ENCODE peak calls at places on chromosomes 1 and 21, in nine cellular contexts. T is NCI-H226; M is keratinocyte; Z is DMS153; I is stimulated activated CD4-positive, alpha-beta T cell treated with anti-CD3 and anti-CD28 coated beads, Interleukin-1b, Interleukin-23, amount 100 ng/mL, for 4 hours; D is activated naive CD4-positive, alpha-beta T cell; W is GM13976; V is SHP77; Y is T-helper 17 cell. C is an unnamed sample.

GRCh38 chr1:216422821-216423529 is at the start of gene USH2A:
- DNase-seq in T (no peak), M (no peak), Z (peak; percentile 92), I (no peak), D (no peak), W (no peak), V (peak; percentile 43), Y (no peak), C (no peak)

GRCh38 chr1:82227696-82228095 is 427.0 kb downstream of the ADGRL2 start:
- DNase-seq in T (peak; percentile 31), M (no peak), Z (no peak), I (no peak), D (no peak), W (no peak), V (no peak), Y (no peak), C (no peak)

GRCh38 chr1:1071486-1072298 is 2.4 kb downstream of the RNF223 start:
- DNase-seq in T (no peak), M (no peak), Z (no peak), I (no peak), D (no peak), W (no peak), V (no peak), Y (no peak), C (no peak)

GRCh38 chr1:198423701-198424100 is 116.8 kb downstream of the ATP6V1G3 start:
- DNase-seq in T (no peak), M (no peak), Z (no peak), I (no peak), D (no peak), W (no peak), V (no peak), Y (no peak), C (no peak)

GRCh38 chr1:230831706-230832105 is 36.6 kb downstream of the C1orf198 start:
- DNase-seq in T (no peak), M (no peak), Z (no peak), I (no peak), D (no peak), W (no peak), V (no peak), Y (no peak), C (no peak)

GRCh38 chr1:89834078-89834704 is 13.4 kb downstream of the LRRC8D start:
- DNase-seq in T (no peak), M (no peak), Z (no peak), I (no peak), D (no peak), W (no peak), V (no peak), Y (no peak), C (no peak)

GRCh38 chr1:65389296-65389695 is 31.2 kb upstream of the LEPR start:
- DNase-seq in T (peak; percentile 13), M (no peak), Z (no peak), I (no peak), D (no peak), W (no peak), V (no peak), Y (no peak), C (no peak)

GRCh38 chr1:229768232-229768631 is 142.2 kb downstream of the URB2 start:
- DNase-seq in T (no peak), M (no peak), Z (peak; percentile 30), I (no peak), D (no peak), W (no peak), V (no peak), Y (no peak), C (no peak)

GRCh38 chr1:23589506-23589872 is 30.2 kb upstream of the ID3 start:
- DNase-seq in T (no peak), M (no peak), Z (no peak), I (no peak), D (no peak), W (no peak), V (no peak), Y (no peak), C (no peak)

GRCh38 chr1:210464519-210465039 is 135.9 kb downstream of the HHAT start:
- DNase-seq in T (peak; percentile 57), M (no peak), Z (peak; percentile 95), I (no peak), D (no peak), W (no peak), V (peak; percentile 91), Y (no peak), C (no peak)

GRCh38 chr1:73980324-73981040 is 217.5 kb downstream of the LRRIQ3 start:
- DNase-seq in T (no peak), M (no peak), Z (no peak), I (no peak), D (no peak), W (no peak), V (no peak), Y (no peak), C (peak; percentile 66)

GRCh38 chr1:5949074-5949760 is 43.0 kb downstream of the NPHP4 start:
- DNase-seq in T (no peak), M (no peak), Z (peak; percentile 90), I (no peak), D (no peak), W (no peak), V (no peak), Y (no peak), C (no peak)

GRCh38 chr1:212699104-212699838 is 369 bp downstream of the BATF3 start:
- DNase-seq in T (peak; percentile 35), M (no peak), Z (peak; percentile 54), I (peak; percentile 50), D (peak; percentile 26), W (peak; percentile 82), V (peak; percentile 24), Y (peak; percentile 39), C (peak; percentile 11)

GRCh38 chr1:114820392-114820791 is 34.3 kb upstream of the SYCP1 start:
- DNase-seq in T (no peak), M (no peak), Z (no peak), I (no peak), D (no peak), W (no peak), V (no peak), Y (no peak), C (no peak)

GRCh38 chr1:153805929-153806750 is 30.9 kb downstream of the SLC27A3 start:
- DNase-seq in T (no peak), M (no peak), Z (no peak), I (no peak), D (no peak), W (peak; percentile 41), V (no peak), Y (no peak), C (no peak)

GRCh38 chr1:172255223-172255560 is 165.3 kb upstream of the C1orf105 start:
- DNase-seq in T (peak; percentile 45), M (peak; percentile 15), Z (no peak), I (no peak), D (no peak), W (no peak), V (no peak), Y (no peak), C (no peak)

GRCh38 chr21:44293551-44294231 is 6.2 kb upstream of the PFKL start:
- DNase-seq in T (no peak), M (no peak), Z (no peak), I (no peak), D (no peak), W (no peak), V (no peak), Y (no peak), C (no peak)

GRCh38 chr1:215673943-215674342 is 106.8 kb downstream of the KCTD3 start:
- DNase-seq in T (no peak), M (no peak), Z (no peak), I (no peak), D (no peak), W (no peak), V (no peak), Y (no peak), C (no peak)

GRCh38 chr1:213979751-213980605 is 7.8 kb upstream of the PROX1 start:
- DNase-seq in T (no peak), M (no peak), Z (no peak), I (no peak), D (no peak), W (no peak), V (no peak), Y (no peak), C (peak; percentile 20)

GRCh38 chr1:17561252-17561558 is 21.7 kb downstream of the ARHGEF10L start:
- DNase-seq in T (no peak), M (no peak), Z (no peak), I (no peak), D (no peak), W (no peak), V (no peak), Y (no peak), C (no peak)

GRCh38 chr1:2417833-2418225 is 5.5 kb upstream of the PEX10 start:
- DNase-seq in T (no peak), M (no peak), Z (no peak), I (no peak), D (no peak), W (no peak), V (no peak), Y (no peak), C (no peak)

GRCh38 chr21:31164713-31165694 is 126.7 kb upstream of the KRTAP19-8 start:
- DNase-seq in T (no peak), M (no peak), Z (no peak), I (no peak), D (no peak), W (no peak), V (no peak), Y (no peak), C (no peak)

GRCh38 chr1:113747376-113747775 is 11.9 kb downstream of the PHTF1 start:
- DNase-seq in T (peak; percentile 76), M (no peak), Z (no peak), I (no peak), D (no peak), W (no peak), V (no peak), Y (no peak), C (no peak)

GRCh38 chr1:81809808-81810207 is 9.1 kb downstream of the ADGRL2 start:
- DNase-seq in T (no peak), M (no peak), Z (no peak), I (no peak), D (no peak), W (no peak), V (no peak), Y (no peak), C (no peak)

GRCh38 chr1:39988618-39989343 is 33.8 kb downstream of the MFSD2A start:
- DNase-seq in T (no peak), M (no peak), Z (peak; percentile 65), I (no peak), D (no peak), W (no peak), V (no peak), Y (no peak), C (no peak)

C was measured in globus pallidus.